ENCODE peak calls at places on chromosomes 3 and 15, in nine cellular contexts. U is pulmonary artery endothelial cell, X is smooth muscle cell of the brain vasculature, Q is WERI-Rb-1, A is BJ, P is activated T-helper 1 cell treated with Interleukin-2 at 50 U/mL for 16 hours, G is NCI-H1105, H is Right ventricle myocardium superior, R is GM23248. T is an unnamed sample.
A peak's percentile ranks its signal among the peaks of the same experiment; 100 is the strongest.

GRCh38 chr3:50388021-50388719 is 28.8 kb upstream of the TMEM115 start:
- DNase-seq in U (no peak), X (no peak), Q (peak; percentile 81), A (no peak), P (no peak), G (no peak), H (no peak), R (peak; percentile 38), T (no peak)

GRCh38 chr3:47652142-47652541 is 73.5 kb upstream of the CSPG5 start:
- DNase-seq in U (no peak), X (no peak), Q (no peak), A (no peak), P (no peak), G (no peak), H (no peak), R (no peak), T (no peak)

GRCh38 chr3:105304487-105304886 is 62.2 kb upstream of the ALCAM start:
- DNase-seq in U (no peak), X (no peak), Q (no peak), A (no peak), P (no peak), G (no peak), H (no peak), R (no peak), T (no peak)

GRCh38 chr15:31016446-31016915 is 25.1 kb upstream of the MTMR10 start:
- DNase-seq in U (no peak), X (no peak), Q (no peak), A (peak; percentile 94), P (no peak), G (no peak), H (no peak), R (peak; percentile 60), T (no peak)

GRCh38 chr15:75542386-75542797 is 36.7 kb downstream of the PTPN9 start:
- DNase-seq in U (no peak), X (no peak), Q (peak; percentile 12), A (no peak), P (no peak), G (no peak), H (no peak), R (peak; percentile 20), T (no peak)

GRCh38 chr3:197456271-197457091 is 99.3 kb downstream of the BDH1 start:
- DNase-seq in U (peak; percentile 20), X (no peak), Q (no peak), A (peak; percentile 59), P (peak; percentile 17), G (no peak), H (peak; percentile 92), R (peak; percentile 92), T (no peak)

GRCh38 chr3:54374214-54374855 is 252.0 kb downstream of the CACNA2D3 start:
- DNase-seq in U (no peak), X (no peak), Q (peak; percentile 64), A (no peak), P (no peak), G (no peak), H (no peak), R (peak; percentile 19), T (no peak)

GRCh38 chr3:97815149-97815917 is 6.5 kb upstream of the CRYBG3 start:
- DNase-seq in U (no peak), X (no peak), Q (no peak), A (no peak), P (peak; percentile 16), G (no peak), H (no peak), R (peak; percentile 29), T (peak; percentile 29)

GRCh38 chr15:39235084-39235795 is 345.6 kb upstream of the THBS1 start:
- DNase-seq in U (no peak), X (no peak), Q (no peak), A (peak; percentile 46), P (no peak), G (no peak), H (no peak), R (peak; percentile 76), T (no peak)

GRCh38 chr3:58627580-58627894 is 39.0 kb downstream of the FAM3D start:
- DNase-seq in U (no peak), X (no peak), Q (no peak), A (no peak), P (no peak), G (no peak), H (peak; percentile 75), R (no peak), T (no peak)

GRCh38 chr15:101723161-101723873 is 956 bp downstream of the TARS3 start:
- DNase-seq in U (no peak), X (no peak), Q (no peak), A (no peak), P (no peak), G (no peak), H (no peak), R (peak; percentile 73), T (peak; percentile 13)

GRCh38 chr3:129344540-129345220 is 66.0 kb downstream of the HMCES start:
- DNase-seq in U (no peak), X (no peak), Q (no peak), A (no peak), P (no peak), G (no peak), H (no peak), R (no peak), T (no peak)

GRCh38 chr3:194738254-194739093 is 52.8 kb downstream of the FAM43A start:
- DNase-seq in U (peak; percentile 67), X (no peak), Q (no peak), A (peak; percentile 49), P (no peak), G (no peak), H (peak; percentile 83), R (peak; percentile 93), T (no peak)

GRCh38 chr3:14523792-14524191 is 16.4 kb downstream of the GRIP2 start:
- DNase-seq in U (no peak), X (no peak), Q (peak; percentile 9), A (peak; percentile 6), P (no peak), G (no peak), H (no peak), R (peak; percentile 25), T (no peak)

GRCh38 chr3:32224047-32224446 is 14.4 kb upstream of the CMTM8 start:
- DNase-seq in U (no peak), X (no peak), Q (no peak), A (no peak), P (no peak), G (no peak), H (no peak), R (no peak), T (no peak)

GRCh38 chr3:151227438-151228290 is 24.6 kb upstream of the GPR171 start:
- DNase-seq in U (peak; percentile 30), X (peak; percentile 83), Q (peak; percentile 53), A (no peak), P (peak; percentile 54), G (peak; percentile 69), H (peak; percentile 76), R (peak; percentile 80), T (peak; percentile 36)

GRCh38 chr3:53841296-53841695 is 4.9 kb downstream of the CHDH start:
- DNase-seq in U (no peak), X (no peak), Q (no peak), A (no peak), P (no peak), G (no peak), H (no peak), R (no peak), T (no peak)

GRCh38 chr15:50418041-50418583 is 6.1 kb upstream of the USP8 start:
- DNase-seq in U (no peak), X (no peak), Q (no peak), A (no peak), P (no peak), G (no peak), H (no peak), R (peak; percentile 27), T (no peak)

GRCh38 chr3:150394606-150395005 is 13.5 kb upstream of the TSC22D2 start:
- DNase-seq in U (no peak), X (no peak), Q (no peak), A (no peak), P (no peak), G (no peak), H (no peak), R (no peak), T (no peak)

GRCh38 chr3:188469228-188469885 is 315.4 kb downstream of the LPP start:
- DNase-seq in U (no peak), X (peak; percentile 61), Q (no peak), A (peak; percentile 27), P (no peak), G (no peak), H (no peak), R (no peak), T (no peak)

GRCh38 chr3:130626021-130626420 is 109.0 kb downstream of the COL6A6 start:
- DNase-seq in U (no peak), X (no peak), Q (no peak), A (no peak), P (no peak), G (no peak), H (no peak), R (peak; percentile 56), T (no peak)

GRCh38 chr15:80550219-80550909 is 144.7 kb upstream of the ABHD17C start:
- DNase-seq in U (no peak), X (peak; percentile 75), Q (no peak), A (peak; percentile 85), P (no peak), G (no peak), H (no peak), R (peak; percentile 88), T (no peak)

GRCh38 chr3:13194285-13195209 is 121.3 kb upstream of the IQSEC1 start:
- DNase-seq in U (no peak), X (no peak), Q (no peak), A (no peak), P (no peak), G (no peak), H (no peak), R (no peak), T (no peak)

GRCh38 chr3:104896624-104897023 is 470.1 kb upstream of the ALCAM start:
- DNase-seq in U (no peak), X (no peak), Q (no peak), A (no peak), P (no peak), G (no peak), H (no peak), R (peak; percentile 16), T (no peak)

GRCh38 chr15:91116379-91117067 is 16.5 kb downstream of the SV2B start:
- DNase-seq in U (no peak), X (no peak), Q (no peak), A (no peak), P (no peak), G (no peak), H (no peak), R (no peak), T (no peak)

GRCh38 chr3:65633018-65633417 is 405.7 kb downstream of the MAGI1 start:
- DNase-seq in U (no peak), X (no peak), Q (no peak), A (no peak), P (no peak), G (no peak), H (no peak), R (no peak), T (no peak)

GRCh38 chr3:197802505-197803459 is 11.7 kb downstream of the LRCH3 start:
- DNase-seq in U (no peak), X (no peak), Q (no peak), A (no peak), P (no peak), G (no peak), H (no peak), R (peak; percentile 63), T (no peak)

GRCh38 chr3:127158614-127159221 is 34.2 kb upstream of the PRR23E start:
- DNase-seq in U (peak; percentile 4), X (no peak), Q (peak; percentile 63), A (no peak), P (no peak), G (peak; percentile 46), H (no peak), R (peak; percentile 52), T (no peak)

GRCh38 chr3:99503350-99503749 is 135.0 kb upstream of the COL8A1 start:
- DNase-seq in U (no peak), X (no peak), Q (no peak), A (no peak), P (no peak), G (no peak), H (no peak), R (peak; percentile 51), T (no peak)

GRCh38 chr3:175585898-175586297 is 726.8 kb downstream of the NAALADL2 start:
- DNase-seq in U (no peak), X (no peak), Q (no peak), A (peak; percentile 9), P (no peak), G (no peak), H (no peak), R (peak; percentile 68), T (no peak)

GRCh38 chr15:92817339-92817886 is 82.7 kb upstream of the CHD2 start:
- DNase-seq in U (no peak), X (no peak), Q (no peak), A (no peak), P (no peak), G (no peak), H (no peak), R (no peak), T (no peak)

T was measured in T-helper 22 cell.